ENCODE peak calls at places on chromosome 1, in four cellular contexts. P, L, T and Y are unnamed samples.

GRCh38 chr1:40679165-40679953 is 12.1 kb upstream of the NFYC start:
- DNase-seq in P (no peak), L (no peak), T (no peak), Y (no peak)

GRCh38 chr1:50308883-50309282 is 114.4 kb downstream of the DMRTA2 start:
- DNase-seq in P (no peak), L (peak), T (no peak), Y (no peak)

GRCh38 chr1:43619996-43620920 is 29.7 kb upstream of the KDM4A start:
- DNase-seq in P (no peak), L (no peak), T (no peak), Y (no peak)

GRCh38 chr1:231211005-231211857 is 29.8 kb upstream of the GNPAT start:
- DNase-seq in P (peak), L (peak), T (peak), Y (peak)

GRCh38 chr1:161215079-161215478 is at the start of gene FCER1G:
- DNase-seq in P (no peak), L (no peak), T (no peak), Y (no peak)

GRCh38 chr1:181077576-181078242 is 10.8 kb upstream of the IER5 start:
- DNase-seq in P (no peak), L (peak), T (no peak), Y (no peak)

GRCh38 chr1:1014896-1015681 is 1.8 kb downstream of the ISG15 start:
- DNase-seq in P (no peak), L (no peak), T (no peak), Y (no peak)

GRCh38 chr1:228112167-228112566 is 3.1 kb upstream of the MRPL55 start:
- DNase-seq in P (no peak), L (no peak), T (no peak), Y (no peak)

GRCh38 chr1:162541619-162542141 is 19.8 kb upstream of the UAP1 start:
- DNase-seq in P (no peak), L (peak), T (no peak), Y (peak)

GRCh38 chr1:214719207-214719606 is 116.2 kb downstream of the CENPF start:
- DNase-seq in P (no peak), L (no peak), T (no peak), Y (no peak)

GRCh38 chr1:41493117-41493536 is 8.6 kb upstream of the EDN2 start:
- DNase-seq in P (no peak), L (peak), T (no peak), Y (peak)